ENCODE peak calls at places on chromosome 1, in four cellular contexts. N, T, M and W are unnamed samples.
A peak's percentile ranks its signal among the peaks of the same experiment; 100 is the strongest.

GRCh38 chr1:114695430-114696093 is at the start of gene AMPD1:
- DNase-seq in N (no peak), T (peak; percentile 27), M (no peak), W (no peak)

GRCh38 chr1:1434131-1434811 is 1.2 kb upstream of the VWA1 start:
- DNase-seq in N (peak; percentile 71), T (no peak), M (peak; percentile 58), W (no peak)

GRCh38 chr1:157045251-157046218 is at the start of gene ARHGEF11:
- DNase-seq in N (peak; percentile 93), T (peak; percentile 88), M (peak; percentile 97), W (peak; percentile 92)

GRCh38 chr1:21251773-21252471 is 38.3 kb downstream of the ECE1 start:
- DNase-seq in N (peak; percentile 93), T (peak; percentile 94), M (peak; percentile 30), W (peak; percentile 92)

GRCh38 chr1:21919520-21919919 is 17.6 kb downstream of the HSPG2 start:
- DNase-seq in N (no peak), T (peak; percentile 72), M (no peak), W (no peak)

GRCh38 chr1:24186993-24187790 is at the start of gene IFNLR1:
- DNase-seq in N (peak; percentile 90), T (no peak), M (peak; percentile 65), W (no peak)

GRCh38 chr1:204342310-204342709 is 17.4 kb downstream of the PLEKHA6 start:
- DNase-seq in N (no peak), T (no peak), M (no peak), W (no peak)

GRCh38 chr1:234509457-234510328 is 30.7 kb upstream of the TARBP1 start:
- DNase-seq in N (no peak), T (no peak), M (no peak), W (no peak)

GRCh38 chr1:207302618-207303408 is 18.7 kb upstream of the CD55 start:
- DNase-seq in N (no peak), T (peak; percentile 32), M (no peak), W (no peak)

DNA sequence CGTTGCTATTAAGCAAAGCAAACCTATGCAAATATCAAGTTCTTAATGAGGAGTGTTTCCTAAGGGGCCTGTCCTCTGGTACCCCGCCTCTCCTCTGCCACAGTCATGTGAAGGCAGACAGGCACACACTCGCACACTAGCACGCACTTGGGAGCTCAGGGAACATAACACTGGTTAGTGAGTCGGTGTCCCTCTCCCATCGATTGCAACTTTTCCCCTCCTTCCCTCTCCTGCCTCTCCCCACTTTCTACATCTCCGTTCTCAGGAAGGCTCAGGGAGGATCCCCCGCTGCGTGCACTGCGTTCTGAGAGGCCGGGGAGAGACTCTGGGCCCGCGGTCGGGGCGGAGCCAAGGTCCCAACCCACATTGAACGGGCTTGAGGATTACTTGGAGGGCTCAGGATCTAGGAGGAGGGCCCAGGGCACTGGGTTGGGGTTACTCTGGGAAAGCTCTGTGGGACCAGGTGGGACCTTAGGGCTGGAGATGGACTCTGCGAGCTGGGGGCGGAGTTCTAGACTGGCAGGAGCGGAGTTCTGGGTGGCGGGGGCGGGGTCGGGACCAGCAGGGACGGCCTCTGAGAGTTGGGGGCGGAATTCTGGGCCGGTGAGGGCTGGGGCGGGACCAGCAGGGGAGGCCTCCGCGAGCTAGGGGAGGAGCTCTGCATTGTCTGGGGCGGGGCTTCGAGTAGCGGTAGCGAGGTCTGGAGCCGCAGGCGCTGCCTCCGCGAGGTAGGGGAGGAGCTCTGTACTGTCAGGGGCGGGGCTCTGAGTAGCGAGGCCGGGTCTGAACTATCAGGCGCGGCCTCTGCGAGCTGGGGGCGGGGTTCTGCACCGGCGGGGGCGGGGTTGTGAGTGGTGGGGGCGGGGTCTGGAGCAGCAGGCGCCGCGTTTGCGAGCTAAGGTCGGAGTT is 533 bp upstream of the LEPR start:
- DNase-seq in N (peak; percentile 99), T (peak; percentile 99), M (peak; percentile 99), W (peak; percentile 99)
- TF ChIP-seq CTCF in N (no peak), T (no peak), M (no peak), W (no peak)

DNA sequence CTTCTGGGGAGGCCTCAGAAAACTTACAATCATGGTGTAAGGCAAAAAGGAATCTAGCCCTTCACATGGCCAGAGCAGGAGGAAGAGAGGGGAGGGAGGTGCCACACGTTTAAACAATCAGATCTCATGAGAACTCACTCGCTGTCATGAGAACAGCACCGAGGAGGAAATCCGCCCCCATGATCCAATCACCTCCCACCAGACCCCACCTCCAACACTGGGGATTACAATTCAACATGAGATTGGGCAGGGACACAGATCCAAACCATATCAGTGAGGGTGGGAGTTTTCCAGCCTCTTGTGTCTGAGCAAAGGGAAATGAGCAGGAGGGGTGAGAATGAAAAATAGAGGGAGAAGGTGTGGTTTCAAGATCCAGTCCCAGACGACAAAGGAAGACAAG is 482.1 kb upstream of the VAMP3 start:
- DNase-seq in N (no peak), T (no peak), M (no peak), W (no peak)
- TF ChIP-seq CTCF in N (no peak), T (no peak), M (no peak), W (no peak)

GRCh38 chr1:2558030-2558400 is 1.8 kb downstream of the TNFRSF14 start:
- DNase-seq in N (no peak), T (no peak), M (no peak), W (no peak)

GRCh38 chr1:2558420-2558819 is 2.2 kb downstream of the TNFRSF14 start:
- DNase-seq in N (no peak), T (no peak), M (no peak), W (no peak)

GRCh38 chr1:2556277-2557145 is at the start of gene TNFRSF14:
- DNase-seq in N (peak; percentile 84), T (peak; percentile 35), M (peak; percentile 29), W (no peak)

GRCh38 chr1:2558861-2559260 is 2.7 kb downstream of the TNFRSF14 start:
- DNase-seq in N (no peak), T (no peak), M (no peak), W (no peak)

GRCh38 chr1:2557146-2558029 is 1.2 kb downstream of the TNFRSF14 start:
- DNase-seq in N (no peak), T (no peak), M (no peak), W (no peak)
- TF ChIP-seq CTCF in N (no peak), T (no peak), M (peak; percentile 13), W (no peak)

GRCh38 chr1:27496604-27497155 is 6.7 kb upstream of the WASF2 start:
- DNase-seq in N (no peak), T (peak; percentile 60), M (no peak), W (no peak)
- TF ChIP-seq CTCF in N (no peak), T (peak; percentile 40), M (no peak), W (no peak)

GRCh38 chr1:77085109-77085508 is 134.1 kb downstream of the PIGK start:
- DNase-seq in N (no peak), T (no peak), M (no peak), W (no peak)
- TF ChIP-seq CTCF in N (no peak), T (no peak), M (no peak), W (no peak)

DNA sequence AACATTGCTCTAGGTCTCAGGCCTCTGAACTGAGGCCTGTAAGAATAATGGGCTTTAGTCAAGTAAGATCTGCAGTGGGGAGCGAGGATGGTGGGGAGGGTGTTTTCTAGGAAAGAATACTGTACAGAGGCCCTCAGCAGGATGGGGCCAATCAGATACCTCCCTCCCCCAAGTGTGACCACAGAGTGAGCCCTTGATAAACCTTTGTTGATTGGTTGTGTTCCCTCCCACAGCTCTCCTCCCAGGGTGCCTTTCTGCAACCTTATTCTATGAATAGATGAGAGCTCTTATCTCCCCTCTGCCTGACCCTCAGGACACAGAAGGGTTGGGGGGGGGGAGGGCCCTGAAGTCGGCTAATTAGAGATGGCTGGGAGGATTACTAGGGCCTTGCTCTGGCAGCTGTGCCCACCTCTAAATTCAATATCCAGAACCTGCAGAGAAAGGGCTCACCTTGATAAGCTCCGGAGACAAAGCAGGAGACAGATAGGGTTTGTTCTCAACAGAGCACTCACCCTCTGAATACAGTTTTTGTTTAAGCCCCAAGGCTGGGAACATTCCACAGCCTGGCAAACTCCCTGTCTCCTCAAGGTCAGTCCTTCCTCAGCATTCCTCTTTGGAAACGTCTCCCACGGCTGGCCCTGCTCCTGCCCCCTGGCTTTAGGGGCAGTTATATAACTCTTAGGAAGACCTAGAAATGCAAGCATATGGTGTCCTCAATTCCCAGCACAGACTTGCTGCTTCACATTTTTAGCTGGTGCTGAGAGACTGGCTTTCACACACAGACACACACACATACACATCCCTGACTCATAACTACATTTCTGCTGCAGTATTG is 42.9 kb downstream of the ATP1A1 start:
- DNase-seq in N (peak; percentile 80), T (peak; percentile 31), M (no peak), W (peak; percentile 60)
- TF ChIP-seq CTCF in N (no peak), T (peak; percentile 15), M (no peak), W (no peak)

DNA sequence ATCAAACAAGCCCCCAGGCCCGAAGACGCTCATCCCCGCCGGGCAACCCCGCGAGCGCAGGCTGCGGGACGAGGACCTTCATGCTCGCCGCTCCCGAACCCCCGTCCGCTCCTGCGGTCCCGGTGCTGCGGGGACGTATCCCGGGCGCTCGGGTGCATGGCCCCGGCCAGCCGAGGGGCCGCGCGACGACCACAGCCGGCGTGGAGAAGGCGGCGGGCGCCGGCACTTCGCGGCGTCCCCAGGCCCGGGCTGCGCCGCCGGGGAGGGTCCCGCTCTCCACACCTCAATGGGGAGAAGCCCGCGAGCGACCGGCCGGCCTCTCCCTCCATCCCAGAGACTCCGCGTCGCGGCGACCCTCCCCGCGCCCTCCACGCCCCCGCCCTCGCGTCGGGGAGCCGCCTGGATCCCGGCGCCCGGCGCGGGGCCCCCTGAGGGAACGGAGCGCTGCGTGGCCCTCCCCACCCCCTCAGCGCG is 401 bp downstream of the ERRFI1 start:
- DNase-seq in N (no peak), T (no peak), M (no peak), W (peak; percentile 78)
- TF ChIP-seq CTCF in N (no peak), T (no peak), M (no peak), W (no peak)

GRCh38 chr1:53481456-53481855 is 22.3 kb downstream of the DMRTB1 start:
- DNase-seq in N (no peak), T (no peak), M (no peak), W (peak; percentile 60)
- TF ChIP-seq CTCF in N (no peak), T (no peak), M (no peak), W (no peak)